ENCODE peak calls at places on chromosome 2, in four cellular contexts. L is NAMALWA, N is mammary epithelial cell, X is HT-29. Q is an unnamed sample.

GRCh38 chr2:185628985-185629384 is 109.6 kb upstream of the FSIP2 start:
- DNase-seq in L (peak), X (peak), N (peak), Q (no peak)

GRCh38 chr2:182186132-182186735 is 200.6 kb downstream of the PPP1R1C start:
- DNase-seq in X (peak), L (peak), N (peak), Q (peak)

GRCh38 chr2:42998721-42999120 is 206.3 kb upstream of the HAAO start:
- DNase-seq in L (no peak), N (no peak), X (no peak), Q (no peak)

GRCh38 chr2:241540391-241540765 is 18.2 kb upstream of the BOK start:
- DNase-seq in N (peak), L (no peak), X (no peak), Q (no peak)

GRCh38 chr2:41496908-41497307 is 550.9 kb upstream of the PKDCC start:
- DNase-seq in L (peak), N (no peak), X (peak), Q (no peak)

GRCh38 chr2:179332903-179333302 is 68.3 kb upstream of the SESTD1 start:
- DNase-seq in X (peak), N (peak), L (no peak), Q (no peak)

GRCh38 chr2:85838181-85838580 is 50.6 kb downstream of the ST3GAL5 start:
- DNase-seq in L (no peak), N (no peak), X (peak), Q (peak)

GRCh38 chr2:150042844-150043503 is 444.5 kb downstream of the RND3 start:
- DNase-seq in L (no peak), X (no peak), N (no peak), Q (no peak)

GRCh38 chr2:190110131-190110530 is 47.6 kb upstream of the MSTN start:
- DNase-seq in X (no peak), L (no peak), N (no peak), Q (no peak)

GRCh38 chr2:2527162-2527561 is 196.1 kb upstream of the MYT1L start:
- DNase-seq in X (no peak), N (no peak), L (no peak), Q (no peak)

Q was measured in G401.